ENCODE peak calls at places on chromosomes 7 and 10, in eight cellular contexts. M is spleen, B is HepG2, X is H9, U is H1, T is heart left ventricle, H is caudate nucleus, E is endodermal cell. O is an unnamed sample.

GRCh38 chr10:94098916-94099315 is 105.2 kb downstream of the PLCE1 start:
- DNase-seq in E (peak), X (no peak), B (no peak), H (no peak), M (no peak), U (no peak), T (no peak), O (no peak)

GRCh38 chr10:104034401-104035053 is 51.2 kb downstream of the COL17A1 start:
- DNase-seq in T (peak), U (peak), H (no peak), M (no peak), B (no peak), E (peak), X (no peak), O (no peak)

GRCh38 chr7:136405931-136406777 is 429.0 kb upstream of the MTPN start:
- DNase-seq in M (no peak), T (peak), B (peak), E (peak), H (peak), U (no peak), X (peak), O (peak)

GRCh38 chr7:137591444-137591843 is 247.9 kb upstream of the PTN start:
- DNase-seq in B (no peak), U (no peak), E (peak), M (no peak), H (no peak), X (peak), T (no peak), O (no peak)

GRCh38 chr10:71092812-71093391 is 119.5 kb upstream of the UNC5B start:
- DNase-seq in U (peak), X (no peak), H (no peak), B (no peak), E (no peak), T (no peak), M (no peak), O (no peak)

GRCh38 chr7:35398518-35398917 is 144.6 kb upstream of the TBX20 start:
- DNase-seq in M (no peak), T (no peak), U (no peak), H (no peak), B (no peak), X (no peak), E (no peak), O (no peak)

GRCh38 chr7:15851201-15851600 is 164.7 kb upstream of the MEOX2 start:
- DNase-seq in E (no peak), X (no peak), U (no peak), H (no peak), T (no peak), M (no peak), B (no peak), O (no peak)

GRCh38 chr10:58268454-58268945 is 462 bp upstream of the CISD1 start:
- DNase-seq in E (no peak), M (no peak), X (no peak), H (no peak), U (no peak), T (no peak), B (no peak), O (no peak)

GRCh38 chr10:17209931-17210330 is 8.5 kb upstream of the TRDMT1 start:
- DNase-seq in B (no peak), X (no peak), U (no peak), E (no peak), T (no peak), H (no peak), M (no peak), O (no peak)

GRCh38 chr10:21989453-21990154 is 13.9 kb downstream of the DNAJC1 start:
- DNase-seq in M (no peak), X (peak), U (peak), T (peak), B (peak), H (peak), E (peak), O (peak)

GRCh38 chr10:84204122-84204521 is 9.8 kb downstream of the CDHR1 start:
- DNase-seq in U (no peak), H (no peak), M (peak), X (peak), T (no peak), E (peak), B (peak), O (no peak)

GRCh38 chr10:104301907-104302690 is 33.1 kb downstream of the GSTO2 start:
- DNase-seq in M (no peak), E (no peak), U (no peak), T (no peak), H (no peak), B (no peak), X (no peak), O (no peak)

GRCh38 chr7:2112261-2113203 is 120.2 kb downstream of the MAD1L1 start:
- DNase-seq in T (no peak), U (no peak), M (no peak), E (no peak), X (no peak), H (no peak), B (no peak), O (no peak)

GRCh38 chr10:69663548-69663947 is 33.5 kb downstream of the FAM241B start:
- DNase-seq in T (no peak), E (peak), X (peak), M (no peak), H (no peak), B (no peak), U (peak), O (no peak)

GRCh38 chr7:4018917-4019316 is 663.2 kb upstream of the FOXK1 start:
- DNase-seq in U (no peak), H (no peak), E (no peak), B (no peak), M (no peak), T (no peak), X (no peak), O (no peak)

GRCh38 chr7:28165971-28166955 is 14.3 kb downstream of the JAZF1 start:
- DNase-seq in B (no peak), H (no peak), M (no peak), X (no peak), U (no peak), E (no peak), T (no peak), O (no peak)

GRCh38 chr10:122476034-122476695 is 14.8 kb downstream of the HTRA1 start:
- DNase-seq in E (peak), T (no peak), X (peak), U (peak), M (no peak), H (no peak), B (no peak), O (no peak)

GRCh38 chr10:122480146-122480833 is 18.9 kb downstream of the HTRA1 start:
- DNase-seq in U (no peak), M (peak), X (no peak), H (no peak), T (no peak), B (no peak), E (no peak), O (no peak)

GRCh38 chr10:122477436-122477835 is 16.1 kb downstream of the HTRA1 start:
- DNase-seq in E (no peak), H (no peak), B (no peak), M (no peak), T (no peak), X (no peak), U (no peak), O (no peak)

GRCh38 chr10:122481296-122482056 is 20.1 kb downstream of the HTRA1 start:
- DNase-seq in E (no peak), H (no peak), M (peak), B (no peak), T (no peak), X (no peak), U (no peak), O (no peak)

GRCh38 chr10:122478971-122479370 is 17.6 kb downstream of the HTRA1 start:
- DNase-seq in X (no peak), E (no peak), T (no peak), B (no peak), M (no peak), H (peak), U (no peak), O (no peak)
- H3K27ac ChIP-seq in X (no peak), E (no peak), T (no peak), B (no peak), M (no peak), H (peak), U (no peak), O (no peak)

DNA sequence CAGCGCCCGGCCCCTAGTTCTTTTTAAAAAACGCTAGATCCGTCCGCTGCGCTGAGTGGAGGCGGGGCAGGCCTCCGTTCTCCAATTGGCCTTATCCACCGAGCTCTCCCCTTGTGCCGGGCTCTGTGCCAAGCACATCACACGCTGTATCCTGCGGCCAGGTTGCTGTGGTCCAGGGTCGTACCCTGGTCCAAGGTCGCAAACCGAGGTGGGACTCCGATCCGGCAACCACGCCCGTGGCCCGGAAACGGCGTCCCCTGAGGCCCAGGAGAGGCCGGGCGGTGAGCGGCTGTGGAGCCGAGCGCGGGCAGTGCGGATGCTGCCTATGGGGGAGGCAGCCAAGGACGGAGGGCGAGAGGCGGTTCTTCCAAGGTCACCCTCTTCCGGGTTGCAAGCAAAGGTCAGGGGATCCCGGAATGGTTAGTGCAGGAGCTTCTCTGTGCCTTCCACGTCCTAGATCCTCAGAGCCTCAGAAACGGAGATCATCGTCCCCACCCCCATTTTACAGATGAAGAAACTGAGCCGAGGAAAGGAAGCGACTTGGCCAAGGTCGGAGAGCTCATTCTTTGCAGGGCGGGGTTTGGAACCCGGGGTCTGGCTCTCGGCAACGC is 72.4 kb upstream of the LRRC4 start:
- DNase-seq in E (no peak), B (peak), T (peak), U (no peak), M (peak), X (no peak), H (no peak), O (no peak)
- H3K27ac ChIP-seq in E (no peak), B (no peak), T (no peak), U (no peak), M (peak), X (no peak), H (no peak), O (no peak)

GRCh38 chr10:124401633-124402032 is 17.1 kb downstream of the OAT start:
- DNase-seq in H (no peak), T (no peak), B (no peak), E (no peak), U (no peak), X (no peak), M (no peak), O (no peak)
- H3K27ac ChIP-seq in H (no peak), T (no peak), B (no peak), E (no peak), U (no peak), X (no peak), M (no peak), O (no peak)

DNA sequence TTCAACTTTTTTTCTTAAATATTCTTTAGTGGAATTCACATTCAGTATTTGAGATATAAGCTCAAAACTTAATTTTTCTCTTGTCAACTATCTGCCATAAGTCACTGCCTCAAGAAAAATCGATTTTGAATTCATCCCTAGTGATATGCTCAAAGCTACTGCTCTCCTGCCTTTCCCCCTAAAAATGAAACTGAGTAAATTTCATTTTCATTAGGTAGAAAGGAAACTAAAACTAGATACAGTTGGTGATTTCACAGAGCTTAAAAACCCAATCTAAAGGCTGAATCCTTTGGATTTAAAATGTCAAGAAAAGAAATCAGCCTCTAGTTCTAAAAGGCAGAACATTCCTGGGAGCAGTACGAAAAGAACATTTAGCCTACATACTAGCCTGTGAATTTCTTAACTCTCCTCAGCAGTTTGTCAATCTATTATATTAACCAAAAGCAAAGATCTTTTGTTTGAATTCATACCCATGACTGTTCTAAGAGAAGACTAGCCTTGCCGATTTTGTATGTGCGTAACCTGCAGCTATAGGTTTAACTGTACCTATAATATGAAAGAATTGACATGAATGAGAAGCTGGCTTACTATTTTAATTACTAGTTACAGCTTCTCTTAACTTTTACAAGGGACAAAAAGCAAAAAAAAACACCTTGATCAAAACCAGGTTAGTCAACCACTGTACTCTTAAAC is 4.9 kb upstream of the FAM53B start:
- DNase-seq in T (no peak), E (no peak), H (no peak), M (no peak), U (no peak), B (no peak), X (no peak), O (no peak)
- H3K27ac ChIP-seq in T (no peak), E (no peak), H (no peak), M (no peak), U (no peak), B (no peak), X (no peak), O (no peak)